ENCODE peak calls at places on chromosome 9, in five cellular contexts. One of them, this sample, is unnamed.

GRCh38 chr9:114538241-114538640 is 33.0 kb upstream of the WHRN start:
- DNase-seq in SK-N-SH: no peak
- DNase-seq in GM13977: peak; percentile 21
- DNase-seq in WTC11: peak; percentile 46
- DNase-seq in colonic mucosa: peak; percentile 42
- DNase-seq in this sample: peak; percentile 85

GRCh38 chr9:5481744-5482027 is 28.6 kb upstream of the PDCD1LG2 start:
- DNase-seq in colonic mucosa: no peak
- DNase-seq in SK-N-SH: no peak
- DNase-seq in WTC11: no peak
- DNase-seq in GM13977: no peak
- DNase-seq in this sample: no peak

GRCh38 chr9:136771907-136772306 is 7.6 kb upstream of the LCN15 start:
- DNase-seq in SK-N-SH: no peak
- DNase-seq in GM13977: peak; percentile 7
- DNase-seq in WTC11: no peak
- DNase-seq in colonic mucosa: no peak
- DNase-seq in this sample: no peak

GRCh38 chr9:4750021-4750673 is 9.1 kb upstream of the AK3 start:
- DNase-seq in GM13977: peak; percentile 40
- DNase-seq in SK-N-SH: no peak
- DNase-seq in WTC11: no peak
- DNase-seq in colonic mucosa: no peak
- DNase-seq in this sample: peak; percentile 56

GRCh38 chr9:127158995-127159801 is 36.8 kb upstream of the ANGPTL2 start:
- DNase-seq in SK-N-SH: peak; percentile 41
- DNase-seq in colonic mucosa: peak; percentile 19
- DNase-seq in WTC11: peak; percentile 63
- DNase-seq in GM13977: no peak
- DNase-seq in this sample: no peak

GRCh38 chr9:127886401-127886972 is 9.0 kb upstream of the AK1 start:
- DNase-seq in GM13977: no peak
- DNase-seq in WTC11: no peak
- DNase-seq in SK-N-SH: peak; percentile 69
- DNase-seq in colonic mucosa: no peak
- DNase-seq in this sample: no peak

GRCh38 chr9:105158898-105159297 is 85.6 kb upstream of the SLC44A1 start:
- DNase-seq in WTC11: no peak
- DNase-seq in colonic mucosa: no peak
- DNase-seq in SK-N-SH: no peak
- DNase-seq in GM13977: no peak
- DNase-seq in this sample: no peak

GRCh38 chr9:76667521-76667957 is 96.7 kb upstream of the PCA3 start:
- DNase-seq in GM13977: no peak
- DNase-seq in SK-N-SH: no peak
- DNase-seq in WTC11: no peak
- DNase-seq in colonic mucosa: no peak
- DNase-seq in this sample: no peak

GRCh38 chr9:124849801-124850200 is 3.5 kb upstream of the WDR38 start:
- DNase-seq in colonic mucosa: no peak
- DNase-seq in WTC11: no peak
- DNase-seq in SK-N-SH: no peak
- DNase-seq in GM13977: no peak
- DNase-seq in this sample: no peak

GRCh38 chr9:73023025-73023541 is 70.2 kb upstream of the ALDH1A1 start:
- DNase-seq in GM13977: peak; percentile 7
- DNase-seq in WTC11: peak; percentile 58
- DNase-seq in colonic mucosa: peak; percentile 64
- DNase-seq in SK-N-SH: peak; percentile 15
- DNase-seq in this sample: peak; percentile 52

GRCh38 chr9:3646226-3646625 is 120.4 kb upstream of the RFX3 start:
- DNase-seq in SK-N-SH: no peak
- DNase-seq in GM13977: no peak
- DNase-seq in colonic mucosa: no peak
- DNase-seq in WTC11: no peak
- DNase-seq in this sample: no peak

GRCh38 chr9:91771864-91772263 is 178.2 kb downstream of the ROR2 start:
- DNase-seq in WTC11: no peak
- DNase-seq in GM13977: no peak
- DNase-seq in colonic mucosa: no peak
- DNase-seq in SK-N-SH: no peak
- DNase-seq in this sample: no peak

GRCh38 chr9:73996844-73997243 is 500.3 kb upstream of the RORB start:
- DNase-seq in WTC11: no peak
- DNase-seq in GM13977: no peak
- DNase-seq in SK-N-SH: no peak
- DNase-seq in colonic mucosa: no peak
- DNase-seq in this sample: no peak

GRCh38 chr9:137670391-137671195 is 51.8 kb downstream of the EHMT1 start:
- DNase-seq in WTC11: peak; percentile 49
- DNase-seq in GM13977: no peak
- DNase-seq in colonic mucosa: peak; percentile 57
- DNase-seq in SK-N-SH: no peak
- DNase-seq in this sample: no peak

GRCh38 chr9:69499401-69499800 is 172.8 kb downstream of the APBA1 start:
- DNase-seq in SK-N-SH: no peak
- DNase-seq in GM13977: no peak
- DNase-seq in WTC11: no peak
- DNase-seq in colonic mucosa: no peak
- DNase-seq in this sample: no peak

DNA sequence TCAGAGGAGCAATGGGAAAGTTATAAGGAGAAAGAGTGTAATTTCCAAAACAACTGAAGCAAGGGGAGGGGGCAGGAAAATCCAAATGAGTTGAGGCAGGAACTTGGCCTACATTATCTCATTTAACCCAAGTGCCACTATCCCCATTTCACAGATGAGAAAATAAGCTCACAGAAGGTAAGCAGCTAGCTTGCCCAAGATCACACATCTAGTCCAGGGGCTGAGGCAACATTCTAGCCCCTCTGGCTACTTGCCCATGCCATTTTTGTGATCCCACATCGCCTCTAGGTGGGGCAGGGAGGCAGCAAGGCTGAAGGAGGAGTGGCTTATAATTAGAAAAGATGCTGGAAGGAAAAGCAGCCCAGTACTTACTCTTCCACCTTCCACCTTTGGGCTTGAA is 2.6 kb upstream of the PSIP1 start:
- DNase-seq in colonic mucosa: no peak
- DNase-seq in WTC11: peak; percentile 64
- DNase-seq in SK-N-SH: peak; percentile 31
- DNase-seq in GM13977: no peak
- DNase-seq in this sample: no peak
- TF ChIP-seq CTCF in colonic mucosa: no peak
- TF ChIP-seq CTCF in WTC11: no peak
- TF ChIP-seq CTCF in SK-N-SH: no peak
- TF ChIP-seq CTCF in GM13977: peak; percentile 51
- TF ChIP-seq CTCF in this sample: peak; percentile 21

GRCh38 chr9:132644251-132644650 is 25.5 kb downstream of the DDX31 start:
- DNase-seq in colonic mucosa: no peak
- DNase-seq in WTC11: no peak
- DNase-seq in GM13977: no peak
- DNase-seq in SK-N-SH: peak; percentile 44
- DNase-seq in this sample: no peak
- TF ChIP-seq CTCF in colonic mucosa: no peak
- TF ChIP-seq CTCF in WTC11: no peak
- TF ChIP-seq CTCF in GM13977: peak; percentile 16
- TF ChIP-seq CTCF in SK-N-SH: peak; percentile 41
- TF ChIP-seq CTCF in this sample: peak; percentile 23

GRCh38 chr9:97979778-97980478 is 3.2 kb upstream of the ANP32B start:
- DNase-seq in GM13977: no peak
- DNase-seq in SK-N-SH: no peak
- DNase-seq in WTC11: no peak
- DNase-seq in colonic mucosa: no peak
- DNase-seq in this sample: no peak
- TF ChIP-seq CTCF in GM13977: no peak
- TF ChIP-seq CTCF in SK-N-SH: no peak
- TF ChIP-seq CTCF in WTC11: no peak
- TF ChIP-seq CTCF in colonic mucosa: no peak
- TF ChIP-seq CTCF in this sample: no peak

GRCh38 chr9:116313638-116314037 is 160.0 kb downstream of the PAPPA start:
- DNase-seq in SK-N-SH: no peak
- DNase-seq in GM13977: no peak
- DNase-seq in colonic mucosa: no peak
- DNase-seq in WTC11: no peak
- DNase-seq in this sample: no peak
- TF ChIP-seq CTCF in SK-N-SH: peak; percentile 41
- TF ChIP-seq CTCF in GM13977: no peak
- TF ChIP-seq CTCF in colonic mucosa: no peak
- TF ChIP-seq CTCF in WTC11: no peak
- TF ChIP-seq CTCF in this sample: no peak

GRCh38 chr9:86708918-86709835 is 238.1 kb downstream of the GAS1 start:
- DNase-seq in colonic mucosa: no peak
- DNase-seq in GM13977: no peak
- DNase-seq in WTC11: no peak
- DNase-seq in SK-N-SH: no peak
- DNase-seq in this sample: no peak

GRCh38 chr9:86718373-86718772 is 228.9 kb downstream of the GAS1 start:
- DNase-seq in colonic mucosa: no peak
- DNase-seq in SK-N-SH: no peak
- DNase-seq in GM13977: no peak
- DNase-seq in WTC11: no peak
- DNase-seq in this sample: no peak

GRCh38 chr9:86713456-86713855 is 233.8 kb downstream of the GAS1 start:
- DNase-seq in WTC11: no peak
- DNase-seq in SK-N-SH: no peak
- DNase-seq in GM13977: no peak
- DNase-seq in colonic mucosa: no peak
- DNase-seq in this sample: no peak

GRCh38 chr9:86714976-86715375 is 232.3 kb downstream of the GAS1 start:
- DNase-seq in GM13977: no peak
- DNase-seq in colonic mucosa: no peak
- DNase-seq in WTC11: no peak
- DNase-seq in SK-N-SH: no peak
- DNase-seq in this sample: no peak

DNA sequence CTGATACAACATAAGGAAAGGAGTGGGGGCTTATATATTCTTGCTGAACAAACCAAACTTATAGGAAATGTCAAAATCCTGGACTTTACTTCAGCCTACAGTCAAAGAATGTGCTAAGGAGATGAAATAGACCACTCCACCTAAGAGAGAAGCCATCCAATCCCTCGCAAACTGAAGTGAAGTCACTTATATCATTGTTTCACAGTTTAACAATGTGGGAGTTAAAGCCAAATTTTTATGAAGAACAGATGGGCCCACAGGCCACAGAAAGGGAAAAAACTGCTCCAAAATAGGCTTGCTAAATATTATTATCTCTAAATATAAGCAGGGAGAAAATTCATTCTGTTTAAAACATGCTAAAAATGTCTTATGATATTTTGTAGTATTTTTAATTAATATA is 233.3 kb downstream of the GAS1 start:
- DNase-seq in WTC11: no peak
- DNase-seq in GM13977: no peak
- DNase-seq in colonic mucosa: no peak
- DNase-seq in SK-N-SH: no peak
- DNase-seq in this sample: no peak
- TF ChIP-seq CTCF in WTC11: no peak
- TF ChIP-seq CTCF in GM13977: no peak
- TF ChIP-seq CTCF in colonic mucosa: no peak
- TF ChIP-seq CTCF in SK-N-SH: no peak
- TF ChIP-seq CTCF in this sample: no peak

GRCh38 chr9:71895955-71896354 is 15.0 kb downstream of the ABHD17B start:
- DNase-seq in WTC11: no peak
- DNase-seq in colonic mucosa: no peak
- DNase-seq in GM13977: no peak
- DNase-seq in SK-N-SH: no peak
- DNase-seq in this sample: no peak

GRCh38 chr9:71897573-71897972 is 13.4 kb downstream of the ABHD17B start:
- DNase-seq in GM13977: no peak
- DNase-seq in WTC11: no peak
- DNase-seq in colonic mucosa: no peak
- DNase-seq in SK-N-SH: no peak
- DNase-seq in this sample: peak; percentile 70

GRCh38 chr9:71904076-71904475 is 6.9 kb downstream of the ABHD17B start:
- DNase-seq in WTC11: no peak
- DNase-seq in SK-N-SH: no peak
- DNase-seq in colonic mucosa: no peak
- DNase-seq in GM13977: no peak
- DNase-seq in this sample: no peak

GRCh38 chr9:71896762-71897161 is 14.2 kb downstream of the ABHD17B start:
- DNase-seq in GM13977: no peak
- DNase-seq in colonic mucosa: no peak
- DNase-seq in SK-N-SH: no peak
- DNase-seq in WTC11: no peak
- DNase-seq in this sample: no peak

DNA sequence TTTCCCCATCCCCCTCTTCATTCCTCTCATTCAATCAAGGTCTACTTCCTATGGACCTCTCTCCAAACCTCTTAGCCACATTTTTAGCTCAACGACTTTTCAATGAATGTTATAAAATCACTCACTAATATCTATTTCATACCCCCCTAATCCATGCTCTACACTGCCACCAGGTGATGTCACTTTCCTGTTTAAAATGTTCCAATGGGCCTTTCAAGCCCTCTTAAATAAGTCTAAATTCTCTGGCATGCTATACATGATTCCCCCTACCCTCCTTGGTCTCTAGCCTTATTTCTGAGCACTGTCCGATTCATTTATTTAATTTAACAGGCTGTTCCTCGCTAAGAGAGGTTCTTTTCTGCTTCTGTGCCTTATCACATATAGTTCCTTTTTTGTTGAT is 9.3 kb downstream of the ABHD17B start:
- DNase-seq in colonic mucosa: no peak
- DNase-seq in WTC11: no peak
- DNase-seq in SK-N-SH: peak; percentile 7
- DNase-seq in GM13977: no peak
- DNase-seq in this sample: no peak
- TF ChIP-seq CTCF in colonic mucosa: no peak
- TF ChIP-seq CTCF in WTC11: no peak
- TF ChIP-seq CTCF in SK-N-SH: no peak
- TF ChIP-seq CTCF in GM13977: peak; percentile 26
- TF ChIP-seq CTCF in this sample: no peak

GRCh38 chr9:13568446-13568845 is 289.0 kb upstream of the MPDZ start:
- DNase-seq in colonic mucosa: no peak
- DNase-seq in WTC11: no peak
- DNase-seq in GM13977: no peak
- DNase-seq in SK-N-SH: no peak
- DNase-seq in this sample: peak; percentile 8
- TF ChIP-seq CTCF in colonic mucosa: no peak
- TF ChIP-seq CTCF in WTC11: no peak
- TF ChIP-seq CTCF in GM13977: no peak
- TF ChIP-seq CTCF in SK-N-SH: no peak
- TF ChIP-seq CTCF in this sample: no peak

GRCh38 chr9:34124103-34124502 is 2.4 kb downstream of the DCAF12 start:
- DNase-seq in SK-N-SH: no peak
- DNase-seq in GM13977: no peak
- DNase-seq in colonic mucosa: no peak
- DNase-seq in WTC11: no peak
- DNase-seq in this sample: no peak

GRCh38 chr9:34127035-34127948 is 794 bp upstream of the DCAF12 start:
- DNase-seq in colonic mucosa: peak; percentile 26
- DNase-seq in GM13977: peak; percentile 29
- DNase-seq in WTC11: no peak
- DNase-seq in SK-N-SH: no peak
- DNase-seq in this sample: no peak

GRCh38 chr9:34125681-34126206 is 754 bp downstream of the DCAF12 start:
- DNase-seq in SK-N-SH: peak; percentile 57
- DNase-seq in GM13977: peak; percentile 28
- DNase-seq in WTC11: peak; percentile 16
- DNase-seq in colonic mucosa: peak; percentile 44
- DNase-seq in this sample: peak; percentile 7

GRCh38 chr9:34124923-34125322 is 1.6 kb downstream of the DCAF12 start:
- DNase-seq in GM13977: no peak
- DNase-seq in SK-N-SH: no peak
- DNase-seq in WTC11: no peak
- DNase-seq in colonic mucosa: peak; percentile 23
- DNase-seq in this sample: no peak

GRCh38 chr9:34126207-34127034 is at the start of gene DCAF12:
- DNase-seq in SK-N-SH: peak; percentile 97
- DNase-seq in colonic mucosa: peak; percentile 94
- DNase-seq in GM13977: peak; percentile 94
- DNase-seq in WTC11: peak; percentile 89
- DNase-seq in this sample: peak; percentile 93
- TF ChIP-seq CTCF in SK-N-SH: peak; percentile 5
- TF ChIP-seq CTCF in colonic mucosa: no peak
- TF ChIP-seq CTCF in GM13977: no peak
- TF ChIP-seq CTCF in WTC11: no peak
- TF ChIP-seq CTCF in this sample: no peak

This sample was measured in MM.1S.